ENCODE peak calls at places on chromosomes 2 and 18, in four cellular contexts. One of them, this sample, is unnamed.

GRCh38 chr2:32864761-32865160 is 82.0 kb upstream of the LTBP1 start:
- DNase-seq in HepG2: no peak
- DNase-seq in HEK293T: no peak
- DNase-seq in K562: no peak
- DNase-seq in this sample: no peak

GRCh38 chr2:47724221-47724981 is 58.5 kb upstream of the MSH6 start:
- DNase-seq in HepG2: no peak
- DNase-seq in HEK293T: no peak
- DNase-seq in K562: no peak
- DNase-seq in this sample: no peak

GRCh38 chr2:70706026-70706795 is 61.8 kb downstream of the ADD2 start:
- DNase-seq in HepG2: no peak
- DNase-seq in HEK293T: no peak
- DNase-seq in K562: no peak
- DNase-seq in this sample: no peak

GRCh38 chr18:43125471-43125870 is 10.0 kb upstream of the RIT2 start:
- DNase-seq in HepG2: no peak
- DNase-seq in HEK293T: no peak
- DNase-seq in K562: no peak
- DNase-seq in this sample: no peak

GRCh38 chr2:149062531-149062930 is 24.0 kb downstream of the LYPD6B start:
- DNase-seq in HepG2: no peak
- DNase-seq in HEK293T: no peak
- DNase-seq in K562: no peak
- DNase-seq in this sample: no peak

GRCh38 chr18:5667356-5667755 is 123.6 kb upstream of the EPB41L3 start:
- DNase-seq in HepG2: no peak
- DNase-seq in HEK293T: no peak
- DNase-seq in K562: no peak
- DNase-seq in this sample: no peak

GRCh38 chr2:85796549-85797262 is 42.9 kb downstream of the ATOH8 start:
- DNase-seq in HepG2: no peak
- DNase-seq in HEK293T: no peak
- DNase-seq in K562: no peak
- DNase-seq in this sample: no peak

GRCh38 chr2:42063383-42064171 is 15.8 kb downstream of the PKDCC start:
- DNase-seq in HepG2: peak
- DNase-seq in HEK293T: no peak
- DNase-seq in K562: no peak
- DNase-seq in this sample: no peak

GRCh38 chr2:69902213-69902922 is 8.6 kb downstream of the SNRNP27 start:
- DNase-seq in HepG2: no peak
- DNase-seq in HEK293T: no peak
- DNase-seq in K562: no peak
- DNase-seq in this sample: no peak

GRCh38 chr18:23225518-23225917 is 90.2 kb downstream of the CABLES1 start:
- DNase-seq in HepG2: no peak
- DNase-seq in HEK293T: no peak
- DNase-seq in K562: no peak
- DNase-seq in this sample: no peak

GRCh38 chr2:158512323-158512722 is 55.6 kb downstream of the PKP4 start:
- DNase-seq in HepG2: no peak
- DNase-seq in HEK293T: no peak
- DNase-seq in K562: no peak
- DNase-seq in this sample: no peak
- TF ChIP-seq ELF4 in HepG2: no peak
- TF ChIP-seq ELF4 in HEK293T: no peak
- TF ChIP-seq ELF4 in K562: no peak
- TF ChIP-seq ELF4 in this sample: no peak

DNA sequence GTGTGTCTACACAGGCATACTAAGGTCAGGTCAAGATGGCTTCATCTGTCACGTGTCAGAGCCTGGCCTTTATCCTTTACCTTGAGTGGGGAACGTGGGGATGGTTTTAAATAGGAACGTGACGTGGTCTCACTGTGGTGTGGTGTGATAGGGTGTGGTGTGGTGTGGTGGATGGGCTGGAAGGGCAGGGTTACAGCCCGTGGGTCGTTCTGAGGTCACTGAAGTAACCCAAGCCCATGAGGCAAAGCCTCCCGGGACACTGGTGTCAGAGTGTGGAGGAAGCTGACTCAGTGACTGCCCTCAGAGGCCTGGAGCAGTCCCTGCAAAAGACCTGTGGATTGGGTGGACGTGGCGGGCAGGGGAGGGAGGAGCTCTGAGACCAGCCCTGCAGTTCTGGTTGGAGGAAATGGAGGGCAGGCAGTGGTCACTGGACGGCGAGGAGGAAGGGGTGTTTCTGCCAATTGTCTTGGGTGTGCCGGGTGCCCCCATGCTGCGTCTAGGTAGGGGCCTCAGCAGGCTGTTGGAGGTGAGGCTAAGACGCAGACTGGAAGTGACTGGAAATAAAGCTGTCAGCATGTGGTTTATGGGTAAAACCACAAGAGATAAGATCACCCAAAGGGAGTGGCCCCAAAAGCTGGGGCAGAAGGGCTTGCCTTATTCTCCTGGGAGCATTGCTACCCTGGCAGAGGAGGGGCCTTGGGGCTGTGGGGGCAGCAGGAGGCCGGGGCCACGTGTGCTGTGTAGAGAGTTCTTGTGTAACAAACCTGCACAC is 84.8 kb downstream of the SH3RF3 start:
- DNase-seq in HepG2: no peak
- DNase-seq in HEK293T: no peak
- DNase-seq in K562: peak
- DNase-seq in this sample: no peak
- TF ChIP-seq ELF4 in HepG2: no peak
- TF ChIP-seq ELF4 in HEK293T: no peak
- TF ChIP-seq ELF4 in K562: no peak
- TF ChIP-seq ELF4 in this sample: no peak

GRCh38 chr2:15145046-15145817 is 415.9 kb downstream of the NBAS start:
- DNase-seq in HepG2: no peak
- DNase-seq in HEK293T: no peak
- DNase-seq in K562: no peak
- DNase-seq in this sample: no peak

GRCh38 chr2:15145919-15146318 is 415.2 kb downstream of the NBAS start:
- DNase-seq in HepG2: no peak
- DNase-seq in HEK293T: no peak
- DNase-seq in K562: no peak
- DNase-seq in this sample: no peak

GRCh38 chr2:15142069-15142689 is 419.0 kb downstream of the NBAS start:
- DNase-seq in HepG2: peak
- DNase-seq in HEK293T: no peak
- DNase-seq in K562: no peak
- DNase-seq in this sample: no peak

GRCh38 chr2:15149063-15149462 is 412.1 kb downstream of the NBAS start:
- DNase-seq in HepG2: no peak
- DNase-seq in HEK293T: no peak
- DNase-seq in K562: no peak
- DNase-seq in this sample: no peak

GRCh38 chr2:15146960-15147359 is 414.2 kb downstream of the NBAS start:
- DNase-seq in HepG2: no peak
- DNase-seq in HEK293T: no peak
- DNase-seq in K562: no peak
- DNase-seq in this sample: no peak
- TF ChIP-seq ELF4 in HepG2: no peak
- TF ChIP-seq ELF4 in HEK293T: no peak
- TF ChIP-seq ELF4 in K562: no peak
- TF ChIP-seq ELF4 in this sample: no peak

DNA sequence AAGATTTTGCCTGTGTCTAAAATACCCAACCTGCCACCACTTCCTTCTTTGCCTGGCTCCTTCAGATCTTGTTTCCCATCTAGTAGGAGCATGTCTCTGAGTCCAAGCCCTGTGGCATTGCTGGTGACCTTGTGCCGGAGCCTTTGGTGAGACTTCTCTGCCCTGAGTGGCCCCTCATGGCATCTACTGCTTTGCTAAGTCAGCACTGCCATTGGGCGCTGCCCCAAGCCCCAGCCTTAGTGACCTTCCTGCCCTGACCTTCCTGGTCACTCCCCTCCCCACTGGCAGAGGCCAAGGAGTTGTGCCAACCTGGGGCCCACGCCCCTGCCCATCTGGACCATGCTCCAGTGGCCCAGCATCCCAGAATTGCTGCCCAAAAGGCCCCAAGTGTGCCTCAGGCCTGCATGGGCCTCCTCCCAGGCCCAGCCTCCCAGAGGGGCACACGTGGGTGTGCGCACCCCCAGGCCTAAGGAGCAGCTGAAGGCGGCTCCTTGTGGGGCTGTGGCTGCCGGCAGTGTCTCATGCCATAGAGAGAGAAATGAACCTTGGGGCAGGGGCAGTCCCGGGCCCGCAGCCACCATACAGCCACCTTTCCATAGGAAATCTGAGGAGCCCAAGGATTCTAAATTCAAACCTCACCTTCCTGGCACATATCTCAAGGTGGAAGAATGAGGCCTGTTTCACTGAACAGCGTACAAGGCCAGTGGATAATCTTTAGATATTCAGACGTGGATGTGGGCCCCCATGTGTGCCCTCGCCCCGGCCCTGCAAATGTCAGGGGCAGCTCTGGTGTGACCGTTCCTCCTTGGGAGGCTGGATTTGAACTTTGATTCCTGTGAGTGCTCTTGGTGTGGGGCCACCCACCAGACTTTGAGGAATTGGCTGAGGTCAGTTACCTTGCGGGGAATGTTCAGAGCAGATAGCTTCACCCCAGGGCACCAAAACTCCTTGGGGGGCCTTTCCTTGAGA is 100.2 kb upstream of the SLC66A3 start:
- DNase-seq in HepG2: no peak
- DNase-seq in HEK293T: no peak
- DNase-seq in K562: no peak
- DNase-seq in this sample: no peak
- TF ChIP-seq ELF4 in HepG2: no peak
- TF ChIP-seq ELF4 in HEK293T: no peak
- TF ChIP-seq ELF4 in K562: no peak
- TF ChIP-seq ELF4 in this sample: no peak

DNA sequence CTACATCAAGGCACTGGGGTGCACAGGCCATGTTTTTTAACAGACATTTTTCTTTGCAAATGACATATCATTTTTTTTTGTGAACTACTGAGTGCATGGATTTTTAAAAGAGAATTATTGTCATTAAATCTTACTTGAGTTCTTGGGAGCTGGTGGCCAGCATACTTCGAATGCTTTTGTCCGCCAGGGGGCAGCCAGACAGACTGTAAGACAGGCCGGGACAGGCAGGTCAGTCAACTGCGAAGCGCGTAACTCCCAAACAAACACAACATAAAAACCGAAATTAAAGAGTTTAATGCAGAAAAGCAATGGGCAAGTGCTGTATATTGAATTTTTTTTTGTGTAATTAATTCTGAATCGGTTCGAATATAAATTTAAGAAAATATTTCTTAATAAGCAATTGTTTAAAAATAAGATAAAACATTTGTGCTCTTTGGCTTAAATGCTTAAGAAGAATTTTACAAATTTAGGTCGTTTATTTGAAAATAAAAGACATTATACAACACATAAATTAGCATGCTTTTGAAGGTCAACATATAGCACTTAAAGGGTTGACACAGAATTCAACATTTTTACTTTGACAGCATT is 142.2 kb upstream of the PXDN start:
- DNase-seq in HepG2: peak
- DNase-seq in HEK293T: peak
- DNase-seq in K562: peak
- DNase-seq in this sample: peak
- TF ChIP-seq ELF4 in HepG2: no peak
- TF ChIP-seq ELF4 in HEK293T: no peak
- TF ChIP-seq ELF4 in K562: no peak
- TF ChIP-seq ELF4 in this sample: no peak

DNA sequence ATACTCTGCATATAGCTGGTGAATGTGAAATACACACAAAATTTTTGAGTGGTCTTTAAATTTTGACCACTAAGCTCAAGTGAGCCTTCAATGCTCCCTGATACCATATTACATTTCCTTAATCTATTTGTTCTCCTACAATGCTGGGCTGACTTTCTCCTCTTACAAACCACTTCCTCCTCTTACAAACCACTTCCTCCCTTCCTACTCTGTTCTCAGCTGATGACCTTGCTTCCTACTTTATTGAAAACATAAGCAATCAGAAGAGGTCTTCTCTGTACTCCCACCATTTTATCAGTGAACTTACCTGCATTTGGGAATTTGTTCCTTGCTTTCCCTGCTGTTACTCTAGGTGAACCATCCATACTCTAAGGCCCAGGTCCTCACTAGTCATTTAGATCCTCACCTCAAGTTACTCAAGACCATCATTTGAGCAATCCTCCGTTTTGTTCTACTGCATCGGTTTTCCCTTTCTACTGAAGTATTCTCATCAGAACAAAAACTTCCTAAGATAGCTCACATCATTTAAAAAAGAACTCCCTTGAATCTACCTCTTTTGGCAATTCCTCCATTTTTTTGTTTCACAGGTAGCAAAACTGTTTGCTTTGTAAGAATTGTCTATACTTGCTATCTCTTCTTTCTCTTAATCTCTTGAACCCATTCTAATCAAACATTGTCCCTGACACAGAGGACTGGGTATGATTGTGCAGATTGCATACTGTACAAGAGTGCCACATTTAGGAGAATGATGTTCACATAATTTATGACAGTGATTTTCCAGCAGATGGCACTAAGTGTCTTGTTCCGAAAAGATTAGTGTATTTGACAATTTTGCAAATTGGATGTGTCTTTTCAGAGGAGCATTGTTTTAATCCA is 96.5 kb downstream of the EPB41L5 start:
- DNase-seq in HepG2: peak
- DNase-seq in HEK293T: peak
- DNase-seq in K562: peak
- DNase-seq in this sample: no peak
- TF ChIP-seq ELF4 in HepG2: no peak
- TF ChIP-seq ELF4 in HEK293T: no peak
- TF ChIP-seq ELF4 in K562: no peak
- TF ChIP-seq ELF4 in this sample: no peak

DNA sequence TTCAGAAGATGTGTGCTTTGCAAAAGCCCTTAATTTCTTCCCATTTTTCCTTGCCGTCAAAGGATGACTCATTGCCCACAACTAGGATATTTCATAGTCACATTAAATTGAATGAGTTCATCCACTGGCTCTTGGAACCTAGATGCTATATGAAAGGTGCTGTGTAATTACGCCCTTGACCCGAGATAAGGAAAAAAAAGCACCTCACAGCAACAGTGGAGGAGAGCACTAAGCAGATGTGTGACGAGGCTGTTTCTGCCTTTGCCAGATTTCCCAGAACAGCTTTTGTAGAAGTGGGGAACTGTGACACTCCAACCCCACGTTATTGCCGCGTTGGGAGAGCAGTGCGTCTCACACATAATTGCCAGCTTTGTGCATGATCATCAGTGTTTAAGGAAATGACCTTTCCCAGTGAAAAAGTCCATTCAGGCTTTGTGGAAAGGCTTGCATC is 33.3 kb upstream of the TMEM87B start:
- DNase-seq in HepG2: no peak
- DNase-seq in HEK293T: no peak
- DNase-seq in K562: peak
- DNase-seq in this sample: no peak
- TF ChIP-seq ELF4 in HepG2: no peak
- TF ChIP-seq ELF4 in HEK293T: no peak
- TF ChIP-seq ELF4 in K562: no peak
- TF ChIP-seq ELF4 in this sample: no peak

GRCh38 chr2:12506846-12507245 is 209.9 kb upstream of the TRIB2 start:
- DNase-seq in HepG2: no peak
- DNase-seq in HEK293T: no peak
- DNase-seq in K562: no peak
- DNase-seq in this sample: no peak
- TF ChIP-seq ELF4 in HepG2: no peak
- TF ChIP-seq ELF4 in HEK293T: no peak
- TF ChIP-seq ELF4 in K562: no peak
- TF ChIP-seq ELF4 in this sample: no peak

This sample was measured in WTC11.